ENCODE peak calls at places on chromosomes 1 and 21, in five cellular contexts. W is ovary, X is neural progenitor cell, Y is pancreas, O is fibroblast of lung. J is an unnamed sample.

GRCh38 chr1:59738591-59739015 is 76.1 kb upstream of the HOOK1 start:
- DNase-seq in W (no peak), X (no peak), Y (no peak), O (peak; percentile 90), J (peak; percentile 67)

GRCh38 chr1:59195151-59195550 is 101.7 kb upstream of the FGGY start:
- DNase-seq in W (no peak), X (no peak), Y (no peak), O (no peak), J (no peak)

GRCh38 chr1:76668046-76668445 is 199.2 kb upstream of the ST6GALNAC5 start:
- DNase-seq in W (no peak), X (no peak), Y (no peak), O (peak; percentile 44), J (no peak)

GRCh38 chr21:43643193-43643592 is 16.1 kb downstream of the HSF2BP start:
- DNase-seq in W (no peak), X (no peak), Y (no peak), O (no peak), J (no peak)

GRCh38 chr1:37255111-37255795 is 219.1 kb upstream of the ZC3H12A start:
- DNase-seq in W (no peak), X (peak; percentile 92), Y (peak; percentile 57), O (no peak), J (no peak)

GRCh38 chr1:37389327-37389726 is 85.1 kb upstream of the ZC3H12A start:
- DNase-seq in W (no peak), X (no peak), Y (no peak), O (no peak), J (no peak)

GRCh38 chr1:198259336-198260109 is 102.7 kb downstream of the NEK7 start:
- DNase-seq in W (no peak), X (no peak), Y (no peak), O (no peak), J (no peak)

GRCh38 chr1:44019398-44020044 is 11.7 kb downstream of the SLC6A9 start:
- DNase-seq in W (no peak), X (peak; percentile 45), Y (peak; percentile 13), O (no peak), J (no peak)

GRCh38 chr1:29642519-29642918 is 406.2 kb downstream of the PTPRU start:
- DNase-seq in W (no peak), X (no peak), Y (no peak), O (no peak), J (no peak)

GRCh38 chr1:181104790-181105133 is 16.3 kb downstream of the IER5 start:
- DNase-seq in W (no peak), X (peak; percentile 91), Y (no peak), O (no peak), J (no peak)

GRCh38 chr1:166730299-166730888 is 108.9 kb upstream of the POGK start:
- DNase-seq in W (no peak), X (no peak), Y (no peak), O (no peak), J (no peak)

GRCh38 chr1:111786669-111787207 is 31.0 kb downstream of the DDX20 start:
- DNase-seq in W (no peak), X (no peak), Y (no peak), O (no peak), J (no peak)

GRCh38 chr1:110173466-110174117 is 23.3 kb downstream of the SLC6A17 start:
- DNase-seq in W (no peak), X (no peak), Y (no peak), O (no peak), J (no peak)

GRCh38 chr1:154783976-154784375 is 86.1 kb downstream of the KCNN3 start:
- DNase-seq in W (no peak), X (no peak), Y (no peak), O (no peak), J (no peak)

GRCh38 chr21:31124005-31124404 is 85.7 kb upstream of the KRTAP19-8 start:
- DNase-seq in W (no peak), X (peak; percentile 18), Y (no peak), O (no peak), J (no peak)

GRCh38 chr21:44815852-44816628 is 1.8 kb downstream of the SUMO3 start:
- DNase-seq in W (no peak), X (no peak), Y (no peak), O (no peak), J (no peak)

GRCh38 chr1:183580281-183580682 is 10.0 kb downstream of the NCF2 start:
- DNase-seq in W (no peak), X (peak; percentile 60), Y (no peak), O (no peak), J (no peak)

GRCh38 chr1:32933742-32934322 is 30.8 kb downstream of the RNF19B start:
- DNase-seq in W (no peak), X (peak; percentile 4), Y (no peak), O (peak; percentile 18), J (no peak)

GRCh38 chr1:944341-945325 is 14.4 kb downstream of the NOC2L start:
- DNase-seq in W (peak; percentile 89), X (no peak), Y (no peak), O (peak; percentile 95), J (peak; percentile 55)

GRCh38 chr1:57422271-57423134 is 1.4 kb downstream of the DAB1 start:
- DNase-seq in W (no peak), X (peak; percentile 80), Y (no peak), O (peak; percentile 35), J (no peak)

GRCh38 chr21:44434568-44434925 is 20.8 kb upstream of the LRRC3 start:
- DNase-seq in W (no peak), X (no peak), Y (no peak), O (no peak), J (no peak)

GRCh38 chr1:60878323-60878722 is 204.0 kb upstream of the NFIA start:
- DNase-seq in W (no peak), X (no peak), Y (no peak), O (no peak), J (no peak)

GRCh38 chr1:78577257-78578100 is 42.8 kb upstream of the IFI44L start:
- DNase-seq in W (no peak), X (no peak), Y (no peak), O (peak; percentile 27), J (no peak)
- TF ChIP-seq CTCF in W (no peak), X (no peak), Y (no peak), O (no peak), J (no peak)

GRCh38 chr1:95229706-95230105 is 4.3 kb upstream of the RWDD3 start:
- DNase-seq in W (no peak), X (no peak), Y (no peak), O (no peak), J (no peak)

GRCh38 chr1:95232646-95233320 is 1.2 kb upstream of the RWDD3 start:
- DNase-seq in W (peak; percentile 26), X (no peak), Y (peak; percentile 40), O (peak; percentile 76), J (no peak)

GRCh38 chr1:95230256-95230655 is 3.8 kb upstream of the RWDD3 start:
- DNase-seq in W (no peak), X (no peak), Y (no peak), O (no peak), J (no peak)

GRCh38 chr1:95229042-95229441 is 5.0 kb upstream of the RWDD3 start:
- DNase-seq in W (no peak), X (no peak), Y (no peak), O (no peak), J (no peak)

GRCh38 chr1:95230768-95231191 is 3.2 kb upstream of the RWDD3 start:
- DNase-seq in W (no peak), X (no peak), Y (peak; percentile 39), O (no peak), J (no peak)
- H3K27ac ChIP-seq in W (no peak overlapping the region), X (no peak overlapping the region), Y (peak overlapping the region; percentile 49), O (no peak overlapping the region), J (no peak overlapping the region)

GRCh38 chr1:21238141-21238800 is 52.0 kb downstream of the ECE1 start:
- DNase-seq in W (no peak), X (peak; percentile 70), Y (no peak), O (no peak), J (no peak)
- H3K4me3 ChIP-seq in W (no peak overlapping the region), X (no peak overlapping the region), Y (no peak overlapping the region), O (no peak overlapping the region), J (no peak overlapping the region)

DNA sequence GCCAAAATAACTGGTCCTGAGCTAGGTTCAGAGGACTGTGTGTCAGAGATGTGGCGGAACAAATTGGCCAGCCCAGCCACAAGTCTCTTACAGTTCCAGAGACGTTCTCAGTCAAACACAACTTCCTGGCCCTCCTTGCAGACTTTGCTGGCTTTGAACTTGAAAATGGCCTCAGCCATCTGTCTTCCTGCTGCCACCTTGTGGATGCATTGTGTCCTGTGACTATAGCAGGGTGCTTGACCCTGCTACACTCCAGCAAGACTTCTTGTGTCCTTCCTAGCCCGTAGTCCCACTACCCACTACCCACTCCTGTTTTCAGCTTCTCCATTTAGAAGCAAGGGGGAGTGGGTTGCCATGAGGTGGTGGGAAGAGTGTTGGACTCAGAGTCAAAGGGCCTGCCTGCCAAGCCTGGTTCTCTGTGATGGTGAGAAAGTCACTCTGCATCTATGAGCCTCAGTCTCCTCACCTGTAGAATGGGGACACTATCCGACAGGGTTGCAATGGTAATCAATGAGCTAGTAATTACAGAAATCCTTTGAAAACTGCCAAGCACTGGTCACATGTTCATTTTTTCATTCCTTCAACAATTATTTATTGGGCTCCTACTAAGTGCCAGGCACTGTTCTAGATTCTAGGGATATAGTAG is 109.9 kb downstream of the IGSF21 start:
- DNase-seq in W (no peak), X (no peak), Y (no peak), O (no peak), J (no peak)
- TF ChIP-seq CTCF in W (no peak), X (peak; percentile 47), Y (no peak), O (no peak), J (peak; percentile 30)

GRCh38 chr1:156639601-156640101 is 2.3 kb upstream of the BCAN start:
- DNase-seq in W (no peak), X (no peak), Y (no peak), O (no peak), J (no peak)

GRCh38 chr1:156640842-156641706 is 843 bp upstream of the BCAN start:
- DNase-seq in W (no peak), X (no peak), Y (no peak), O (no peak), J (no peak)

GRCh38 chr1:156638596-156638995 is 3.3 kb upstream of the BCAN start:
- DNase-seq in W (no peak), X (no peak), Y (no peak), O (no peak), J (no peak)

GRCh38 chr1:156641761-156642264 is at the start of gene BCAN:
- DNase-seq in W (no peak), X (peak; percentile 91), Y (no peak), O (peak; percentile 36), J (no peak)

DNA sequence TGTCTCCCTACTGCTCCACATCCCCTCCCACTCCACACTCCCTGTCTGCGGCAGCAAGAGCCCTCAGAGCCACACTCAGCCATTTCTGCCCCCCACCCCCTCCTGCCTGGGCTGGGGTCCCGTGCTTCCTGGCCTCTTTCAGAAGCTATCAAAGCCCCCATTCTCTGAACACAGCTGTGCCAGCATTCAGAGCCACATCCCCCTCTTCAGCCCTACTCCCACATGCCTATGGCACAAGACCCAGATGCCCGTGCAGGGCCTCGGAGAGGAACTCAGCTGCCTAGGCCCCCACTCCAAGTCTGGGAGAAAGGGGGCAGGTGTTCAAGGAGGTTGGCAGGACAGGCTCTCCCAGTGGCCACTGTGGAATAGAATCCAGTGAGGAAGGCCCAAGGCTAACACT is 3.7 kb upstream of the BCAN start:
- DNase-seq in W (no peak), X (no peak), Y (no peak), O (no peak), J (no peak)
- H3K27ac ChIP-seq in W (no peak overlapping the region), X (no peak overlapping the region), Y (no peak overlapping the region), O (no peak overlapping the region), J (no peak overlapping the region)